ENCODE peak calls at places on chromosome 5, in nine cellular contexts. Y is SW480, A is SHP77, P is nephron progenitor cell, V is AG08396, M is OCI-LY7, U is endothelial cell, N is choroid plexus epithelial cell, D is sciatic nerve. Z is an unnamed sample.

GRCh38 chr5:152106571-152106970 is 181.9 kb upstream of the GLRA1 start:
- DNase-seq in Y (no peak), A (no peak), P (no peak), V (no peak), M (no peak), U (no peak), N (no peak), D (no peak), Z (no peak)

GRCh38 chr5:35345222-35345621 is 114.9 kb upstream of the PRLR start:
- DNase-seq in Y (no peak), A (no peak), P (no peak), V (no peak), M (no peak), U (no peak), N (peak), D (no peak), Z (peak)

GRCh38 chr5:72955143-72955767 is 586 bp upstream of the FCHO2 start:
- DNase-seq in Y (peak), A (peak), P (peak), V (no peak), M (no peak), U (peak), N (peak), D (peak), Z (no peak)

GRCh38 chr5:178662541-178662860 is 35.7 kb upstream of the CLK4 start:
- DNase-seq in Y (no peak), A (no peak), P (no peak), V (no peak), M (no peak), U (no peak), N (no peak), D (no peak), Z (no peak)

GRCh38 chr5:178330791-178331404 is 98.3 kb upstream of the PHYKPL start:
- DNase-seq in Y (peak), A (no peak), P (no peak), V (no peak), M (no peak), U (no peak), N (no peak), D (no peak), Z (peak)

GRCh38 chr5:45609661-45610060 is 86.5 kb downstream of the HCN1 start:
- DNase-seq in Y (no peak), A (no peak), P (no peak), V (no peak), M (no peak), U (no peak), N (no peak), D (no peak), Z (no peak)

GRCh38 chr5:100668511-100668910 is 133.3 kb downstream of the FAM174A start:
- DNase-seq in Y (no peak), A (no peak), P (no peak), V (no peak), M (no peak), U (no peak), N (peak), D (no peak), Z (peak)

GRCh38 chr5:75472973-75473372 is 38.5 kb downstream of the CERT1 start:
- DNase-seq in Y (no peak), A (no peak), P (no peak), V (no peak), M (no peak), U (no peak), N (no peak), D (no peak), Z (no peak)

GRCh38 chr5:174623438-174624019 is 100.9 kb upstream of the MSX2 start:
- DNase-seq in Y (no peak), A (no peak), P (no peak), V (no peak), M (no peak), U (no peak), N (no peak), D (no peak), Z (peak)

GRCh38 chr5:15885156-15885555 is 294.4 kb downstream of the MARCHF11 start:
- DNase-seq in Y (no peak), A (no peak), P (no peak), V (no peak), M (no peak), U (no peak), N (peak), D (no peak), Z (no peak)

GRCh38 chr5:26647781-26648180 is 390.6 kb downstream of the CDH9 start:
- DNase-seq in Y (no peak), A (no peak), P (no peak), V (no peak), M (no peak), U (no peak), N (no peak), D (no peak), Z (no peak)

Z was measured in PC-3.